ENCODE peak calls at places on chromosomes 3 and 15, in eight cellular contexts. One of them, this sample, is unnamed.

GRCh38 chr15:57550640-57551039 is 41.1 kb upstream of the MYZAP start:
- DNase-seq in CD4-positive, CD25-positive, alpha-beta regulatory T cell: no peak
- DNase-seq in Karpas-422: no peak
- DNase-seq in neural progenitor cell: no peak
- DNase-seq in caudate nucleus: no peak
- DNase-seq in lung: peak
- DNase-seq in hepatocyte: no peak
- DNase-seq in psoas muscle: no peak
- DNase-seq in this sample: no peak

GRCh38 chr3:55164876-55165275 is 237.0 kb upstream of the LRTM1 start:
- DNase-seq in lung: no peak
- DNase-seq in CD4-positive, CD25-positive, alpha-beta regulatory T cell: no peak
- DNase-seq in Karpas-422: no peak
- DNase-seq in hepatocyte: no peak
- DNase-seq in caudate nucleus: no peak
- DNase-seq in neural progenitor cell: no peak
- DNase-seq in psoas muscle: no peak
- DNase-seq in this sample: peak

GRCh38 chr15:87268675-87269074 is 987.9 kb downstream of the NTRK3 start:
- DNase-seq in neural progenitor cell: no peak
- DNase-seq in caudate nucleus: no peak
- DNase-seq in hepatocyte: no peak
- DNase-seq in psoas muscle: no peak
- DNase-seq in CD4-positive, CD25-positive, alpha-beta regulatory T cell: no peak
- DNase-seq in Karpas-422: no peak
- DNase-seq in lung: no peak
- DNase-seq in this sample: no peak

GRCh38 chr15:40379853-40380252 is 2.7 kb upstream of the KNSTRN start:
- DNase-seq in caudate nucleus: no peak
- DNase-seq in CD4-positive, CD25-positive, alpha-beta regulatory T cell: no peak
- DNase-seq in lung: peak
- DNase-seq in psoas muscle: peak
- DNase-seq in Karpas-422: no peak
- DNase-seq in hepatocyte: peak
- DNase-seq in neural progenitor cell: no peak
- DNase-seq in this sample: peak

GRCh38 chr15:40439461-40440299 is 1.1 kb upstream of the BAHD1 start:
- DNase-seq in Karpas-422: peak
- DNase-seq in CD4-positive, CD25-positive, alpha-beta regulatory T cell: peak
- DNase-seq in psoas muscle: peak
- DNase-seq in neural progenitor cell: peak
- DNase-seq in hepatocyte: peak
- DNase-seq in caudate nucleus: no peak
- DNase-seq in lung: no peak
- DNase-seq in this sample: no peak

GRCh38 chr3:56361731-56362130 is 106.5 kb downstream of the ERC2 start:
- DNase-seq in CD4-positive, CD25-positive, alpha-beta regulatory T cell: no peak
- DNase-seq in psoas muscle: no peak
- DNase-seq in Karpas-422: no peak
- DNase-seq in neural progenitor cell: no peak
- DNase-seq in caudate nucleus: no peak
- DNase-seq in lung: no peak
- DNase-seq in hepatocyte: no peak
- DNase-seq in this sample: no peak

GRCh38 chr3:121747976-121748375 is 1.6 kb downstream of the GOLGB1 start:
- DNase-seq in psoas muscle: no peak
- DNase-seq in caudate nucleus: no peak
- DNase-seq in Karpas-422: no peak
- DNase-seq in hepatocyte: no peak
- DNase-seq in CD4-positive, CD25-positive, alpha-beta regulatory T cell: no peak
- DNase-seq in lung: no peak
- DNase-seq in neural progenitor cell: no peak
- DNase-seq in this sample: no peak

GRCh38 chr3:191220908-191221307 is 21.9 kb downstream of the OSTN start:
- DNase-seq in lung: no peak
- DNase-seq in Karpas-422: no peak
- DNase-seq in CD4-positive, CD25-positive, alpha-beta regulatory T cell: no peak
- DNase-seq in neural progenitor cell: peak
- DNase-seq in psoas muscle: no peak
- DNase-seq in caudate nucleus: no peak
- DNase-seq in hepatocyte: no peak
- DNase-seq in this sample: no peak

GRCh38 chr15:63513728-63514127 is 9.3 kb downstream of the USP3 start:
- DNase-seq in psoas muscle: no peak
- DNase-seq in neural progenitor cell: no peak
- DNase-seq in hepatocyte: no peak
- DNase-seq in lung: no peak
- DNase-seq in CD4-positive, CD25-positive, alpha-beta regulatory T cell: no peak
- DNase-seq in caudate nucleus: no peak
- DNase-seq in Karpas-422: no peak
- DNase-seq in this sample: no peak

GRCh38 chr3:39977058-39977794 is 167.8 kb downstream of the MYRIP start:
- DNase-seq in caudate nucleus: no peak
- DNase-seq in CD4-positive, CD25-positive, alpha-beta regulatory T cell: no peak
- DNase-seq in hepatocyte: no peak
- DNase-seq in Karpas-422: peak
- DNase-seq in neural progenitor cell: no peak
- DNase-seq in psoas muscle: no peak
- DNase-seq in lung: no peak
- DNase-seq in this sample: no peak

GRCh38 chr15:74826372-74826819 is at the start of gene CPLX3:
- DNase-seq in neural progenitor cell: peak
- DNase-seq in Karpas-422: peak
- DNase-seq in lung: no peak
- DNase-seq in caudate nucleus: no peak
- DNase-seq in psoas muscle: no peak
- DNase-seq in CD4-positive, CD25-positive, alpha-beta regulatory T cell: peak
- DNase-seq in hepatocyte: peak
- DNase-seq in this sample: no peak

GRCh38 chr3:24493951-24494615 is 567 bp downstream of the THRB start:
- DNase-seq in hepatocyte: peak
- DNase-seq in Karpas-422: no peak
- DNase-seq in caudate nucleus: peak
- DNase-seq in CD4-positive, CD25-positive, alpha-beta regulatory T cell: no peak
- DNase-seq in psoas muscle: peak
- DNase-seq in neural progenitor cell: peak
- DNase-seq in lung: peak
- DNase-seq in this sample: no peak

GRCh38 chr3:84209473-84209872 is 749.3 kb upstream of the CADM2 start:
- DNase-seq in CD4-positive, CD25-positive, alpha-beta regulatory T cell: no peak
- DNase-seq in psoas muscle: no peak
- DNase-seq in neural progenitor cell: peak
- DNase-seq in caudate nucleus: no peak
- DNase-seq in hepatocyte: no peak
- DNase-seq in lung: no peak
- DNase-seq in Karpas-422: no peak
- DNase-seq in this sample: no peak

GRCh38 chr3:193780810-193781472 is 187.9 kb downstream of the OPA1 start:
- DNase-seq in caudate nucleus: peak
- DNase-seq in Karpas-422: peak
- DNase-seq in neural progenitor cell: peak
- DNase-seq in CD4-positive, CD25-positive, alpha-beta regulatory T cell: no peak
- DNase-seq in psoas muscle: peak
- DNase-seq in lung: peak
- DNase-seq in hepatocyte: peak
- DNase-seq in this sample: peak

GRCh38 chr15:90519688-90520087 is 10.0 kb upstream of the CRTC3 start:
- DNase-seq in CD4-positive, CD25-positive, alpha-beta regulatory T cell: no peak
- DNase-seq in psoas muscle: no peak
- DNase-seq in caudate nucleus: no peak
- DNase-seq in hepatocyte: no peak
- DNase-seq in lung: no peak
- DNase-seq in neural progenitor cell: no peak
- DNase-seq in Karpas-422: no peak
- DNase-seq in this sample: no peak

GRCh38 chr3:38039899-38040261 is 872 bp downstream of the DLEC1 start:
- DNase-seq in psoas muscle: peak
- DNase-seq in lung: peak
- DNase-seq in caudate nucleus: no peak
- DNase-seq in neural progenitor cell: peak
- DNase-seq in CD4-positive, CD25-positive, alpha-beta regulatory T cell: peak
- DNase-seq in Karpas-422: peak
- DNase-seq in hepatocyte: peak
- DNase-seq in this sample: no peak

GRCh38 chr3:133192363-133192945 is 154.3 kb downstream of the TMEM108 start:
- DNase-seq in neural progenitor cell: peak
- DNase-seq in hepatocyte: no peak
- DNase-seq in Karpas-422: no peak
- DNase-seq in psoas muscle: no peak
- DNase-seq in caudate nucleus: no peak
- DNase-seq in CD4-positive, CD25-positive, alpha-beta regulatory T cell: no peak
- DNase-seq in lung: no peak
- DNase-seq in this sample: no peak

GRCh38 chr15:58731756-58732535 is 17.6 kb downstream of the ADAM10 start:
- DNase-seq in hepatocyte: peak
- DNase-seq in neural progenitor cell: no peak
- DNase-seq in psoas muscle: no peak
- DNase-seq in lung: no peak
- DNase-seq in CD4-positive, CD25-positive, alpha-beta regulatory T cell: no peak
- DNase-seq in Karpas-422: no peak
- DNase-seq in caudate nucleus: no peak
- DNase-seq in this sample: no peak

GRCh38 chr15:88649286-88649733 is 10.5 kb downstream of the ISG20 start:
- DNase-seq in psoas muscle: no peak
- DNase-seq in CD4-positive, CD25-positive, alpha-beta regulatory T cell: peak
- DNase-seq in neural progenitor cell: no peak
- DNase-seq in lung: no peak
- DNase-seq in hepatocyte: no peak
- DNase-seq in Karpas-422: no peak
- DNase-seq in caudate nucleus: peak
- DNase-seq in this sample: peak

GRCh38 chr15:71325461-71325860 is 210.2 kb downstream of the THSD4 start:
- DNase-seq in neural progenitor cell: no peak
- DNase-seq in caudate nucleus: no peak
- DNase-seq in hepatocyte: no peak
- DNase-seq in lung: no peak
- DNase-seq in CD4-positive, CD25-positive, alpha-beta regulatory T cell: no peak
- DNase-seq in psoas muscle: no peak
- DNase-seq in Karpas-422: no peak
- DNase-seq in this sample: no peak
- H3K27ac ChIP-seq in neural progenitor cell: no peak
- H3K27ac ChIP-seq in caudate nucleus: no peak
- H3K27ac ChIP-seq in hepatocyte: no peak
- H3K27ac ChIP-seq in lung: no peak
- H3K27ac ChIP-seq in CD4-positive, CD25-positive, alpha-beta regulatory T cell: no peak
- H3K27ac ChIP-seq in psoas muscle: no peak
- H3K27ac ChIP-seq in Karpas-422: no peak
- H3K27ac ChIP-seq in this sample: no peak

GRCh38 chr3:45907769-45908705 is 21.7 kb downstream of the CCR9 start:
- DNase-seq in hepatocyte: peak
- DNase-seq in psoas muscle: no peak
- DNase-seq in Karpas-422: no peak
- DNase-seq in caudate nucleus: no peak
- DNase-seq in CD4-positive, CD25-positive, alpha-beta regulatory T cell: peak
- DNase-seq in lung: no peak
- DNase-seq in neural progenitor cell: no peak
- DNase-seq in this sample: peak
- H3K27ac ChIP-seq in hepatocyte: peak
- H3K27ac ChIP-seq in psoas muscle: no peak
- H3K27ac ChIP-seq in Karpas-422: no peak
- H3K27ac ChIP-seq in caudate nucleus: no peak
- H3K27ac ChIP-seq in CD4-positive, CD25-positive, alpha-beta regulatory T cell: peak
- H3K27ac ChIP-seq in lung: no peak
- H3K27ac ChIP-seq in neural progenitor cell: no peak
- H3K27ac ChIP-seq in this sample: peak

GRCh38 chr3:141108002-141108401 is 56.9 kb downstream of the SPSB4 start:
- DNase-seq in neural progenitor cell: no peak
- DNase-seq in Karpas-422: no peak
- DNase-seq in hepatocyte: no peak
- DNase-seq in CD4-positive, CD25-positive, alpha-beta regulatory T cell: no peak
- DNase-seq in caudate nucleus: no peak
- DNase-seq in lung: no peak
- DNase-seq in psoas muscle: no peak
- DNase-seq in this sample: no peak

GRCh38 chr3:141106842-141107241 is 55.7 kb downstream of the SPSB4 start:
- DNase-seq in Karpas-422: no peak
- DNase-seq in hepatocyte: no peak
- DNase-seq in CD4-positive, CD25-positive, alpha-beta regulatory T cell: no peak
- DNase-seq in neural progenitor cell: no peak
- DNase-seq in lung: no peak
- DNase-seq in psoas muscle: no peak
- DNase-seq in caudate nucleus: no peak
- DNase-seq in this sample: no peak

GRCh38 chr3:141110322-141110721 is 59.2 kb downstream of the SPSB4 start:
- DNase-seq in neural progenitor cell: no peak
- DNase-seq in CD4-positive, CD25-positive, alpha-beta regulatory T cell: no peak
- DNase-seq in psoas muscle: no peak
- DNase-seq in hepatocyte: no peak
- DNase-seq in caudate nucleus: no peak
- DNase-seq in lung: no peak
- DNase-seq in Karpas-422: no peak
- DNase-seq in this sample: no peak

GRCh38 chr3:141111364-141112150 is 60.4 kb downstream of the SPSB4 start:
- DNase-seq in Karpas-422: no peak
- DNase-seq in psoas muscle: no peak
- DNase-seq in CD4-positive, CD25-positive, alpha-beta regulatory T cell: no peak
- DNase-seq in hepatocyte: no peak
- DNase-seq in lung: no peak
- DNase-seq in neural progenitor cell: no peak
- DNase-seq in caudate nucleus: no peak
- DNase-seq in this sample: no peak

DNA sequence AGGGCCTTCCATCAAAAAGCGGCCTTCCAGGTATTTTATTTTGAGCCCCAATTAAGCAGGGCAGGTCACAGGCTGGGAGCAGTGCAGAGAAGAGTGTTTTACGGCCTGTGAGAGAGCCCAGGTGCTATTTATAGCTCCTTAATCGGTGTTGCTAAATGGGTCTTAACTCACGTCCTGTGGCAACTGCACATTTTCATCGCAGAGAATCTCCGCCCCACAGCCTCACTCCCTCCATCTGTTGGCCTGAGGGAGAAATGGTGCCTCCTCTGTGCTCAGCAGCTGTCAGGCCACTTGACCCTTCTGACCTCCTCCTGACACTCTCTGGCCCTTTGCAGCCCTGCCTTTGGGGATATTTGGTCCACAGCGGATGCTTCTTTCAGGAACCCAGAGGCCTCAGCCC is 58.6 kb downstream of the SPSB4 start:
- DNase-seq in neural progenitor cell: no peak
- DNase-seq in hepatocyte: no peak
- DNase-seq in psoas muscle: peak
- DNase-seq in Karpas-422: no peak
- DNase-seq in CD4-positive, CD25-positive, alpha-beta regulatory T cell: no peak
- DNase-seq in lung: no peak
- DNase-seq in caudate nucleus: no peak
- DNase-seq in this sample: peak
- H3K27ac ChIP-seq in neural progenitor cell: no peak
- H3K27ac ChIP-seq in hepatocyte: no peak
- H3K27ac ChIP-seq in psoas muscle: peak
- H3K27ac ChIP-seq in Karpas-422: no peak
- H3K27ac ChIP-seq in CD4-positive, CD25-positive, alpha-beta regulatory T cell: no peak
- H3K27ac ChIP-seq in lung: no peak
- H3K27ac ChIP-seq in caudate nucleus: no peak
- H3K27ac ChIP-seq in this sample: peak

DNA sequence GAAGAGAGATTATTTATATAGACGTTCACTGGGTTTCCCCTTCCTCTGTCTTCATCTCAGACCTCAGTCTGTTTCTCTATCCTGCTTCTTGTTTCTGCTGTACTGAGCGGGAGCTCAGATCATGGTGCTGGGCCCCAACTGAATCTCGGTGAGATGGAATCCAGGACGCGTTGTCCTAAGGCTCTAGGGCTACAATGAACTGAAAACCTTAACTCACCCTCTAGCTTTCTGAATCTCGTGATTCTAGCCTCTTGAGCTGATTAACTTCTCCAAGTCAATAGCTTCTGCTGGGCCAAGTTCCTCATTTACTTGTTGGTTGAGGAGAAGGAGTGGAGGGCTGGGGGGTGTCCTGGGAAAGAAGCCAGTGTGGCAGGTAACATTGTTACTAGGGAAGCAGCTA is 32.7 kb upstream of the MAP3K13 start:
- DNase-seq in CD4-positive, CD25-positive, alpha-beta regulatory T cell: no peak
- DNase-seq in neural progenitor cell: no peak
- DNase-seq in lung: peak
- DNase-seq in Karpas-422: no peak
- DNase-seq in hepatocyte: no peak
- DNase-seq in psoas muscle: no peak
- DNase-seq in caudate nucleus: no peak
- DNase-seq in this sample: no peak
- H3K27ac ChIP-seq in CD4-positive, CD25-positive, alpha-beta regulatory T cell: no peak
- H3K27ac ChIP-seq in neural progenitor cell: no peak
- H3K27ac ChIP-seq in lung: peak
- H3K27ac ChIP-seq in Karpas-422: no peak
- H3K27ac ChIP-seq in hepatocyte: peak
- H3K27ac ChIP-seq in psoas muscle: no peak
- H3K27ac ChIP-seq in caudate nucleus: no peak
- H3K27ac ChIP-seq in this sample: no peak

This sample was measured in SJCRH30.